ENCODE peak calls at places on chromosomes 2 and 18, in four cellular contexts. Y is left lung, D is cardiac fibroblast, M is neural crest cell. C is an unnamed sample.

GRCh38 chr2:146240376-146240775 is 1604.5 kb upstream of the ACVR2A start:
- DNase-seq in Y (no peak), D (no peak), M (no peak), C (no peak)

GRCh38 chr2:10305254-10305635 is 2.5 kb downstream of the HPCAL1 start:
- DNase-seq in Y (no peak), D (peak; percentile 22), M (no peak), C (no peak)

GRCh38 chr2:74849228-74849892 is 15.4 kb downstream of the HK2 start:
- DNase-seq in Y (peak; percentile 67), D (peak; percentile 80), M (no peak), C (no peak)

GRCh38 chr2:181673178-181673577 is 7.1 kb downstream of the NEUROD1 start:
- DNase-seq in Y (no peak), D (no peak), M (no peak), C (no peak)

GRCh38 chr2:238027591-238028415 is 33.0 kb upstream of the SCLY start:
- DNase-seq in Y (no peak), D (no peak), M (no peak), C (no peak)

GRCh38 chr18:30987479-30988241 is 54.9 kb downstream of the DSC3 start:
- DNase-seq in Y (peak; percentile 72), D (peak; percentile 14), M (no peak), C (no peak)

GRCh38 chr2:176652300-176653182 is 383.3 kb downstream of the MTX2 start:
- DNase-seq in Y (no peak), D (peak; percentile 58), M (no peak), C (no peak)

GRCh38 chr18:48356151-48356745 is 52.9 kb downstream of the ZBTB7C start:
- DNase-seq in Y (no peak), D (no peak), M (no peak), C (no peak)

GRCh38 chr2:134087371-134087921 is 166.4 kb upstream of the MGAT5 start:
- DNase-seq in Y (no peak), D (no peak), M (no peak), C (no peak)

GRCh38 chr2:88123164-88123974 is 4.5 kb downstream of the FABP1 start:
- DNase-seq in Y (no peak), D (no peak), M (no peak), C (no peak)

GRCh38 chr18:79328917-79329316 is 66.8 kb upstream of the NFATC1 start:
- DNase-seq in Y (no peak), D (no peak), M (no peak), C (no peak)

GRCh38 chr2:56444339-56444738 is 260.5 kb downstream of the CCDC85A start:
- DNase-seq in Y (peak; percentile 43), D (no peak), M (no peak), C (no peak)

GRCh38 chr18:60027397-60027796 is 127.6 kb downstream of the PMAIP1 start:
- DNase-seq in Y (no peak), D (no peak), M (no peak), C (no peak)

GRCh38 chr18:52667388-52667787 is 327.4 kb downstream of the DCC start:
- DNase-seq in Y (no peak), D (no peak), M (no peak), C (no peak)

GRCh38 chr18:48325115-48325670 is 84.0 kb downstream of the ZBTB7C start:
- DNase-seq in Y (no peak), D (no peak), M (no peak), C (no peak)

GRCh38 chr18:76971149-76971548 is 148.8 kb downstream of the ZNF236 start:
- DNase-seq in Y (no peak), D (no peak), M (no peak), C (no peak)

GRCh38 chr2:126317797-126318431 is 338.0 kb upstream of the GYPC start:
- DNase-seq in Y (no peak), D (peak; percentile 3), M (no peak), C (no peak)

GRCh38 chr2:20684581-20685063 is 17.7 kb downstream of the GDF7 start:
- DNase-seq in Y (no peak), D (no peak), M (no peak), C (no peak)

GRCh38 chr2:19775315-19775714 is 126.5 kb downstream of the TTC32 start:
- DNase-seq in Y (no peak), D (no peak), M (no peak), C (no peak)

GRCh38 chr18:47731276-47731675 is 199.2 kb downstream of the SMAD2 start:
- DNase-seq in Y (no peak), D (no peak), M (no peak), C (no peak)

GRCh38 chr2:140122001-140122400 is 1341.8 kb upstream of the NXPH2 start:
- DNase-seq in Y (no peak), D (no peak), M (no peak), C (no peak)

GRCh38 chr2:84302513-84303412 is 156.3 kb downstream of the SUCLG1 start:
- DNase-seq in Y (no peak), D (peak; percentile 60), M (peak; percentile 57), C (no peak)

GRCh38 chr2:63861220-63861822 is 19.6 kb downstream of the UGP2 start:
- DNase-seq in Y (no peak), D (peak; percentile 81), M (peak; percentile 17), C (no peak)

GRCh38 chr2:39421354-39421753 is 15.7 kb downstream of the MAP4K3 start:
- DNase-seq in Y (no peak), D (no peak), M (no peak), C (no peak)

GRCh38 chr18:319745-320144 is 51.9 kb upstream of the THOC1 start:
- DNase-seq in Y (no peak), D (no peak), M (no peak), C (no peak)

GRCh38 chr18:75868031-75868430 is 440.5 kb upstream of the SMIM21 start:
- DNase-seq in Y (no peak), D (no peak), M (no peak), C (no peak)

GRCh38 chr18:63207825-63208224 is 111.7 kb downstream of the BCL2 start:
- DNase-seq in Y (no peak), D (no peak), M (no peak), C (no peak)

GRCh38 chr2:160392201-160392600 is 101.4 kb downstream of the RBMS1 start:
- DNase-seq in Y (no peak), D (no peak), M (no peak), C (no peak)

GRCh38 chr18:23912356-23912755 is 102.2 kb upstream of the TTC39C start:
- DNase-seq in Y (no peak), D (no peak), M (no peak), C (no peak)

GRCh38 chr2:84078466-84078865 is 380.6 kb downstream of the SUCLG1 start:
- DNase-seq in Y (no peak), D (no peak), M (no peak), C (no peak)

GRCh38 chr18:70781860-70782453 is 493.1 kb downstream of the SOCS6 start:
- DNase-seq in Y (no peak), D (peak; percentile 47), M (peak; percentile 71), C (no peak)
- TF ChIP-seq CTCF in Y (peak; percentile 51), D (peak; percentile 70), M (peak; percentile 81), C (no peak)

GRCh38 chr2:72116081-72116533 is 31.6 kb downstream of the CYP26B1 start:
- DNase-seq in Y (no peak), D (peak; percentile 15), M (no peak), C (no peak)
- TF ChIP-seq CTCF in Y (no peak), D (peak; percentile 45), M (no peak), C (no peak)

DNA sequence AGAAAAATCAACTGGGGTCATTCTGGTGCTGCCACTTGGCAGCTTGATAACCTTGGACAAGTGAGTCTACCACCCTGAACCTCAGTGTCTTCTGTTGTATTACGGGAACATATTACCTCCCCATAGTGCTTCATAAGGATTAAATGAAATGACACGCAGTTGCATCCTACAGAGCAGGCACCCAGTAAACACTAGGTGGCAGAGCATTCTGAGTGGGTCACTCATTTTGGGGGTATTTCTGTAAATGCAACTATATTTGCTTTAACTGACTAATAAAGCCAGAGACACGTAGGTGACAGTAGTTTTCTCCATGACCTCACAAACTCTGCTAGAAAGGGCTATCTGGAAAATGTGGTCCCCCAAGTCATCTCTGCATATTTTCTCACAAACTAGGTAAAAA is 4.7 kb downstream of the CD226 start:
- DNase-seq in Y (no peak), D (no peak), M (no peak), C (no peak)
- TF ChIP-seq CTCF in Y (no peak), D (peak; percentile 33), M (no peak), C (peak; percentile 20)

GRCh38 chr2:25257931-25258771 is 83.6 kb downstream of the DNMT3A start:
- DNase-seq in Y (no peak), D (no peak), M (no peak), C (no peak)
- TF ChIP-seq CTCF in Y (no peak), D (no peak), M (no peak), C (no peak)

C was measured in natural killer cell.